ENCODE peak calls at places on chromosomes 3 and 15, in four cellular contexts. V, G, L and P are unnamed samples.
A peak's percentile ranks its signal among the peaks of the same experiment; 100 is the strongest.

GRCh38 chr3:114213669-114214541 is 23.5 kb downstream of the ZNF80 start:
- DNase-seq in G (peak; percentile 85), V (peak; percentile 55), L (peak; percentile 30), P (peak; percentile 59)

GRCh38 chr15:70415330-70415884 is 317.7 kb upstream of the TLE3 start:
- DNase-seq in L (no peak), V (no peak), G (no peak), P (no peak)

GRCh38 chr3:152444029-152444641 is 175.4 kb downstream of the MBNL1 start:
- DNase-seq in G (peak; percentile 66), L (no peak), V (no peak), P (no peak)

GRCh38 chr3:157174265-157174615 is 14.3 kb upstream of the CCNL1 start:
- DNase-seq in G (no peak), L (no peak), V (no peak), P (no peak)

GRCh38 chr3:3127432-3128010 is 781 bp downstream of the TRNT1 start:
- DNase-seq in V (peak; percentile 16), G (no peak), L (no peak), P (peak; percentile 25)

GRCh38 chr3:107797586-107797985 is 274.8 kb downstream of the BBX start:
- DNase-seq in V (no peak), L (no peak), G (no peak), P (no peak)

GRCh38 chr3:30667250-30667585 is 60.8 kb downstream of the TGFBR2 start:
- DNase-seq in L (no peak), V (no peak), G (no peak), P (no peak)

GRCh38 chr3:53570709-53571108 is 76.3 kb downstream of the CACNA1D start:
- DNase-seq in L (no peak), V (no peak), G (peak; percentile 28), P (no peak)

GRCh38 chr15:52180196-52180835 is 10.9 kb downstream of the GNB5 start:
- DNase-seq in V (no peak), L (no peak), G (no peak), P (peak; percentile 31)

GRCh38 chr3:195895900-195896360 is 12.4 kb downstream of the TNK2 start:
- DNase-seq in G (peak; percentile 62), V (peak; percentile 65), L (peak; percentile 56), P (peak; percentile 56)

GRCh38 chr3:193980905-193981304 is 155.0 kb upstream of the HES1 start:
- DNase-seq in G (no peak), V (no peak), L (no peak), P (no peak)

GRCh38 chr3:126036056-126036549 is 47.8 kb downstream of the SLC41A3 start:
- DNase-seq in V (no peak), G (no peak), L (no peak), P (no peak)

GRCh38 chr3:27165348-27165747 is 203.8 kb downstream of the NEK10 start:
- DNase-seq in L (no peak), V (no peak), G (peak; percentile 3), P (no peak)